ENCODE peak calls at places on chromosomes 4 and X, in nine cellular contexts. One of them, this sample, is unnamed.

GRCh38 chrX:16578218-16578617 is 71.7 kb upstream of the S100G start:
- DNase-seq in amniotic epithelial cell: no peak
- DNase-seq in heart right ventricle: no peak
- DNase-seq in NCI-H1105: no peak
- DNase-seq in activated CD4-positive, CD25-positive, alpha-beta regulatory T cell: no peak
- DNase-seq in GM23338: peak
- DNase-seq in stimulated activated CD4-positive, alpha-beta T cell treated with anti-CD3 and anti-CD28 coated beads, Interleukin-1b, Interleukin-23, amount 100 ng/mL, for 4 hours: no peak
- DNase-seq in mesenchymal stem cell: peak
- DNase-seq in progenitor cell of endocrine pancreas: no peak
- DNase-seq in this sample: peak

GRCh38 chr4:2249526-2249991 is 7.6 kb upstream of the HAUS3 start:
- DNase-seq in amniotic epithelial cell: no peak
- DNase-seq in heart right ventricle: no peak
- DNase-seq in NCI-H1105: no peak
- DNase-seq in activated CD4-positive, CD25-positive, alpha-beta regulatory T cell: no peak
- DNase-seq in GM23338: no peak
- DNase-seq in stimulated activated CD4-positive, alpha-beta T cell treated with anti-CD3 and anti-CD28 coated beads, Interleukin-1b, Interleukin-23, amount 100 ng/mL, for 4 hours: no peak
- DNase-seq in mesenchymal stem cell: no peak
- DNase-seq in progenitor cell of endocrine pancreas: no peak
- DNase-seq in this sample: no peak

GRCh38 chr4:2835978-2836377 is 7.7 kb upstream of the ADD1 start:
- DNase-seq in amniotic epithelial cell: no peak
- DNase-seq in heart right ventricle: no peak
- DNase-seq in NCI-H1105: no peak
- DNase-seq in activated CD4-positive, CD25-positive, alpha-beta regulatory T cell: no peak
- DNase-seq in GM23338: no peak
- DNase-seq in stimulated activated CD4-positive, alpha-beta T cell treated with anti-CD3 and anti-CD28 coated beads, Interleukin-1b, Interleukin-23, amount 100 ng/mL, for 4 hours: no peak
- DNase-seq in mesenchymal stem cell: no peak
- DNase-seq in progenitor cell of endocrine pancreas: no peak
- DNase-seq in this sample: no peak

GRCh38 chr4:25667931-25668557 is 12.4 kb downstream of the SLC34A2 start:
- DNase-seq in amniotic epithelial cell: peak
- DNase-seq in heart right ventricle: no peak
- DNase-seq in NCI-H1105: no peak
- DNase-seq in activated CD4-positive, CD25-positive, alpha-beta regulatory T cell: no peak
- DNase-seq in GM23338: peak
- DNase-seq in stimulated activated CD4-positive, alpha-beta T cell treated with anti-CD3 and anti-CD28 coated beads, Interleukin-1b, Interleukin-23, amount 100 ng/mL, for 4 hours: no peak
- DNase-seq in mesenchymal stem cell: no peak
- DNase-seq in progenitor cell of endocrine pancreas: no peak
- DNase-seq in this sample: no peak

GRCh38 chrX:108167211-108167872 is 75.8 kb downstream of the ATG4A start:
- DNase-seq in amniotic epithelial cell: peak
- DNase-seq in heart right ventricle: no peak
- DNase-seq in NCI-H1105: no peak
- DNase-seq in activated CD4-positive, CD25-positive, alpha-beta regulatory T cell: no peak
- DNase-seq in GM23338: no peak
- DNase-seq in stimulated activated CD4-positive, alpha-beta T cell treated with anti-CD3 and anti-CD28 coated beads, Interleukin-1b, Interleukin-23, amount 100 ng/mL, for 4 hours: no peak
- DNase-seq in mesenchymal stem cell: peak
- DNase-seq in progenitor cell of endocrine pancreas: no peak
- DNase-seq in this sample: peak

GRCh38 chr4:39527296-39528055 is at the start of gene UGDH:
- DNase-seq in amniotic epithelial cell: peak
- DNase-seq in heart right ventricle: peak
- DNase-seq in NCI-H1105: peak
- DNase-seq in activated CD4-positive, CD25-positive, alpha-beta regulatory T cell: peak
- DNase-seq in GM23338: peak
- DNase-seq in stimulated activated CD4-positive, alpha-beta T cell treated with anti-CD3 and anti-CD28 coated beads, Interleukin-1b, Interleukin-23, amount 100 ng/mL, for 4 hours: peak
- DNase-seq in mesenchymal stem cell: peak
- DNase-seq in progenitor cell of endocrine pancreas: peak
- DNase-seq in this sample: peak

GRCh38 chrX:121308276-121308805 is 260.9 kb downstream of the GLUD2 start:
- DNase-seq in amniotic epithelial cell: peak
- DNase-seq in heart right ventricle: no peak
- DNase-seq in NCI-H1105: no peak
- DNase-seq in activated CD4-positive, CD25-positive, alpha-beta regulatory T cell: no peak
- DNase-seq in GM23338: peak
- DNase-seq in stimulated activated CD4-positive, alpha-beta T cell treated with anti-CD3 and anti-CD28 coated beads, Interleukin-1b, Interleukin-23, amount 100 ng/mL, for 4 hours: peak
- DNase-seq in mesenchymal stem cell: no peak
- DNase-seq in progenitor cell of endocrine pancreas: no peak
- DNase-seq in this sample: peak

GRCh38 chr4:157128395-157128794 is 52.4 kb downstream of the GLRB start:
- DNase-seq in amniotic epithelial cell: peak
- DNase-seq in heart right ventricle: no peak
- DNase-seq in NCI-H1105: peak
- DNase-seq in activated CD4-positive, CD25-positive, alpha-beta regulatory T cell: no peak
- DNase-seq in GM23338: peak
- DNase-seq in stimulated activated CD4-positive, alpha-beta T cell treated with anti-CD3 and anti-CD28 coated beads, Interleukin-1b, Interleukin-23, amount 100 ng/mL, for 4 hours: no peak
- DNase-seq in mesenchymal stem cell: peak
- DNase-seq in progenitor cell of endocrine pancreas: no peak
- DNase-seq in this sample: peak

GRCh38 chr4:145824469-145824868 is 114.2 kb downstream of the ZNF827 start:
- DNase-seq in amniotic epithelial cell: no peak
- DNase-seq in heart right ventricle: no peak
- DNase-seq in NCI-H1105: no peak
- DNase-seq in activated CD4-positive, CD25-positive, alpha-beta regulatory T cell: no peak
- DNase-seq in GM23338: peak
- DNase-seq in stimulated activated CD4-positive, alpha-beta T cell treated with anti-CD3 and anti-CD28 coated beads, Interleukin-1b, Interleukin-23, amount 100 ng/mL, for 4 hours: no peak
- DNase-seq in mesenchymal stem cell: no peak
- DNase-seq in progenitor cell of endocrine pancreas: no peak
- DNase-seq in this sample: no peak

GRCh38 chr4:141391293-141391692 is 170.6 kb downstream of the ZNF330 start:
- DNase-seq in amniotic epithelial cell: peak
- DNase-seq in heart right ventricle: no peak
- DNase-seq in NCI-H1105: no peak
- DNase-seq in activated CD4-positive, CD25-positive, alpha-beta regulatory T cell: no peak
- DNase-seq in GM23338: no peak
- DNase-seq in stimulated activated CD4-positive, alpha-beta T cell treated with anti-CD3 and anti-CD28 coated beads, Interleukin-1b, Interleukin-23, amount 100 ng/mL, for 4 hours: no peak
- DNase-seq in mesenchymal stem cell: no peak
- DNase-seq in progenitor cell of endocrine pancreas: no peak
- DNase-seq in this sample: peak

GRCh38 chrX:109927663-109928273 is 75.1 kb upstream of the TMEM164 start:
- DNase-seq in amniotic epithelial cell: no peak
- DNase-seq in heart right ventricle: no peak
- DNase-seq in NCI-H1105: no peak
- DNase-seq in activated CD4-positive, CD25-positive, alpha-beta regulatory T cell: no peak
- DNase-seq in GM23338: no peak
- DNase-seq in stimulated activated CD4-positive, alpha-beta T cell treated with anti-CD3 and anti-CD28 coated beads, Interleukin-1b, Interleukin-23, amount 100 ng/mL, for 4 hours: no peak
- DNase-seq in mesenchymal stem cell: no peak
- DNase-seq in progenitor cell of endocrine pancreas: no peak
- DNase-seq in this sample: no peak

GRCh38 chrX:41522071-41522470 is 74.9 kb downstream of the NYX start:
- DNase-seq in amniotic epithelial cell: no peak
- DNase-seq in heart right ventricle: peak
- DNase-seq in NCI-H1105: no peak
- DNase-seq in activated CD4-positive, CD25-positive, alpha-beta regulatory T cell: no peak
- DNase-seq in GM23338: no peak
- DNase-seq in stimulated activated CD4-positive, alpha-beta T cell treated with anti-CD3 and anti-CD28 coated beads, Interleukin-1b, Interleukin-23, amount 100 ng/mL, for 4 hours: no peak
- DNase-seq in mesenchymal stem cell: no peak
- DNase-seq in progenitor cell of endocrine pancreas: no peak
- DNase-seq in this sample: no peak

GRCh38 chr4:40363382-40363920 is 28.3 kb downstream of the CHRNA9 start:
- DNase-seq in amniotic epithelial cell: no peak
- DNase-seq in heart right ventricle: no peak
- DNase-seq in NCI-H1105: no peak
- DNase-seq in activated CD4-positive, CD25-positive, alpha-beta regulatory T cell: no peak
- DNase-seq in GM23338: no peak
- DNase-seq in stimulated activated CD4-positive, alpha-beta T cell treated with anti-CD3 and anti-CD28 coated beads, Interleukin-1b, Interleukin-23, amount 100 ng/mL, for 4 hours: no peak
- DNase-seq in mesenchymal stem cell: no peak
- DNase-seq in progenitor cell of endocrine pancreas: no peak
- DNase-seq in this sample: no peak

GRCh38 chr4:37999000-37999745 is 39.0 kb downstream of the PTTG2 start:
- DNase-seq in amniotic epithelial cell: no peak
- DNase-seq in heart right ventricle: no peak
- DNase-seq in NCI-H1105: no peak
- DNase-seq in activated CD4-positive, CD25-positive, alpha-beta regulatory T cell: no peak
- DNase-seq in GM23338: no peak
- DNase-seq in stimulated activated CD4-positive, alpha-beta T cell treated with anti-CD3 and anti-CD28 coated beads, Interleukin-1b, Interleukin-23, amount 100 ng/mL, for 4 hours: no peak
- DNase-seq in mesenchymal stem cell: no peak
- DNase-seq in progenitor cell of endocrine pancreas: no peak
- DNase-seq in this sample: no peak

GRCh38 chrX:154435171-154435733 is 1.7 kb upstream of the GDI1 start:
- DNase-seq in amniotic epithelial cell: no peak
- DNase-seq in heart right ventricle: no peak
- DNase-seq in NCI-H1105: no peak
- DNase-seq in activated CD4-positive, CD25-positive, alpha-beta regulatory T cell: no peak
- DNase-seq in GM23338: no peak
- DNase-seq in stimulated activated CD4-positive, alpha-beta T cell treated with anti-CD3 and anti-CD28 coated beads, Interleukin-1b, Interleukin-23, amount 100 ng/mL, for 4 hours: no peak
- DNase-seq in mesenchymal stem cell: no peak
- DNase-seq in progenitor cell of endocrine pancreas: no peak
- DNase-seq in this sample: no peak

GRCh38 chrX:136823175-136823574 is 42.4 kb upstream of the ARHGEF6 start:
- DNase-seq in amniotic epithelial cell: no peak
- DNase-seq in heart right ventricle: no peak
- DNase-seq in NCI-H1105: no peak
- DNase-seq in activated CD4-positive, CD25-positive, alpha-beta regulatory T cell: no peak
- DNase-seq in GM23338: no peak
- DNase-seq in stimulated activated CD4-positive, alpha-beta T cell treated with anti-CD3 and anti-CD28 coated beads, Interleukin-1b, Interleukin-23, amount 100 ng/mL, for 4 hours: no peak
- DNase-seq in mesenchymal stem cell: no peak
- DNase-seq in progenitor cell of endocrine pancreas: no peak
- DNase-seq in this sample: peak

GRCh38 chr4:120733968-120734367 is 188.6 kb downstream of the PRDM5 start:
- DNase-seq in amniotic epithelial cell: no peak
- DNase-seq in heart right ventricle: no peak
- DNase-seq in NCI-H1105: no peak
- DNase-seq in activated CD4-positive, CD25-positive, alpha-beta regulatory T cell: no peak
- DNase-seq in GM23338: no peak
- DNase-seq in stimulated activated CD4-positive, alpha-beta T cell treated with anti-CD3 and anti-CD28 coated beads, Interleukin-1b, Interleukin-23, amount 100 ng/mL, for 4 hours: no peak
- DNase-seq in mesenchymal stem cell: no peak
- DNase-seq in progenitor cell of endocrine pancreas: no peak
- DNase-seq in this sample: no peak

GRCh38 chr4:186651624-186652023 is 72.0 kb downstream of the FAT1 start:
- DNase-seq in amniotic epithelial cell: no peak
- DNase-seq in heart right ventricle: peak
- DNase-seq in NCI-H1105: peak
- DNase-seq in activated CD4-positive, CD25-positive, alpha-beta regulatory T cell: no peak
- DNase-seq in GM23338: peak
- DNase-seq in stimulated activated CD4-positive, alpha-beta T cell treated with anti-CD3 and anti-CD28 coated beads, Interleukin-1b, Interleukin-23, amount 100 ng/mL, for 4 hours: no peak
- DNase-seq in mesenchymal stem cell: no peak
- DNase-seq in progenitor cell of endocrine pancreas: no peak
- DNase-seq in this sample: no peak

GRCh38 chr4:145545538-145546224 is 64.0 kb downstream of the SMAD1 start:
- DNase-seq in amniotic epithelial cell: peak
- DNase-seq in heart right ventricle: no peak
- DNase-seq in NCI-H1105: no peak
- DNase-seq in activated CD4-positive, CD25-positive, alpha-beta regulatory T cell: no peak
- DNase-seq in GM23338: no peak
- DNase-seq in stimulated activated CD4-positive, alpha-beta T cell treated with anti-CD3 and anti-CD28 coated beads, Interleukin-1b, Interleukin-23, amount 100 ng/mL, for 4 hours: no peak
- DNase-seq in mesenchymal stem cell: peak
- DNase-seq in progenitor cell of endocrine pancreas: no peak
- DNase-seq in this sample: peak

GRCh38 chrX:27815209-27815608 is 7.4 kb downstream of the MAGEB10 start:
- DNase-seq in amniotic epithelial cell: peak
- DNase-seq in heart right ventricle: no peak
- DNase-seq in NCI-H1105: no peak
- DNase-seq in activated CD4-positive, CD25-positive, alpha-beta regulatory T cell: no peak
- DNase-seq in GM23338: no peak
- DNase-seq in stimulated activated CD4-positive, alpha-beta T cell treated with anti-CD3 and anti-CD28 coated beads, Interleukin-1b, Interleukin-23, amount 100 ng/mL, for 4 hours: no peak
- DNase-seq in mesenchymal stem cell: no peak
- DNase-seq in progenitor cell of endocrine pancreas: no peak
- DNase-seq in this sample: no peak

GRCh38 chr4:41203169-41203568 is 11.2 kb downstream of the APBB2 start:
- DNase-seq in amniotic epithelial cell: no peak
- DNase-seq in heart right ventricle: no peak
- DNase-seq in NCI-H1105: no peak
- DNase-seq in activated CD4-positive, CD25-positive, alpha-beta regulatory T cell: no peak
- DNase-seq in GM23338: no peak
- DNase-seq in stimulated activated CD4-positive, alpha-beta T cell treated with anti-CD3 and anti-CD28 coated beads, Interleukin-1b, Interleukin-23, amount 100 ng/mL, for 4 hours: no peak
- DNase-seq in mesenchymal stem cell: no peak
- DNase-seq in progenitor cell of endocrine pancreas: no peak
- DNase-seq in this sample: peak

GRCh38 chr4:124433500-124433899 is 279.0 kb downstream of the ANKRD50 start:
- DNase-seq in amniotic epithelial cell: peak
- DNase-seq in heart right ventricle: no peak
- DNase-seq in NCI-H1105: no peak
- DNase-seq in activated CD4-positive, CD25-positive, alpha-beta regulatory T cell: no peak
- DNase-seq in GM23338: no peak
- DNase-seq in stimulated activated CD4-positive, alpha-beta T cell treated with anti-CD3 and anti-CD28 coated beads, Interleukin-1b, Interleukin-23, amount 100 ng/mL, for 4 hours: no peak
- DNase-seq in mesenchymal stem cell: peak
- DNase-seq in progenitor cell of endocrine pancreas: no peak
- DNase-seq in this sample: peak

GRCh38 chr4:156958276-156959074 is 13.1 kb downstream of the PDGFC start:
- DNase-seq in amniotic epithelial cell: no peak
- DNase-seq in heart right ventricle: no peak
- DNase-seq in NCI-H1105: no peak
- DNase-seq in activated CD4-positive, CD25-positive, alpha-beta regulatory T cell: no peak
- DNase-seq in GM23338: no peak
- DNase-seq in stimulated activated CD4-positive, alpha-beta T cell treated with anti-CD3 and anti-CD28 coated beads, Interleukin-1b, Interleukin-23, amount 100 ng/mL, for 4 hours: no peak
- DNase-seq in mesenchymal stem cell: no peak
- DNase-seq in progenitor cell of endocrine pancreas: no peak
- DNase-seq in this sample: peak

GRCh38 chrX:2334237-2334636 is 166.5 kb downstream of the DHRSX start:
- DNase-seq in amniotic epithelial cell: peak
- DNase-seq in heart right ventricle: no peak
- DNase-seq in NCI-H1105: no peak
- DNase-seq in activated CD4-positive, CD25-positive, alpha-beta regulatory T cell: no peak
- DNase-seq in GM23338: no peak
- DNase-seq in stimulated activated CD4-positive, alpha-beta T cell treated with anti-CD3 and anti-CD28 coated beads, Interleukin-1b, Interleukin-23, amount 100 ng/mL, for 4 hours: no peak
- DNase-seq in mesenchymal stem cell: no peak
- DNase-seq in progenitor cell of endocrine pancreas: no peak
- DNase-seq in this sample: no peak